ENCODE peak calls at places on chromosome 5, in six cellular contexts. T is esophagus squamous epithelium, I is A549, O is spleen, N is uterus, L is IMR-90. Y is an unnamed sample.
A peak's percentile ranks its signal among the peaks of the same experiment; 100 is the strongest.

GRCh38 chr5:16593013-16593412 is 23.8 kb downstream of the RETREG1 start:
- DNase-seq in T (no peak), I (no peak), O (no peak), N (no peak), L (no peak), Y (no peak)

GRCh38 chr5:146680846-146681585 is 165.0 kb upstream of the GPR151 start:
- DNase-seq in T (no peak), I (no peak), O (no peak), N (no peak), L (no peak), Y (no peak)

GRCh38 chr5:113508756-113509155 is 4.7 kb upstream of the YTHDC2 start:
- DNase-seq in T (no peak), I (no peak), O (no peak), N (no peak), L (no peak), Y (no peak)

GRCh38 chr5:42317575-42317974 is 105.7 kb upstream of the GHR start:
- DNase-seq in T (no peak), I (no peak), O (no peak), N (no peak), L (no peak), Y (no peak)

GRCh38 chr5:73365301-73365853 is 83.2 kb downstream of the FOXD1 start:
- DNase-seq in T (no peak), I (peak; percentile 25), O (no peak), N (no peak), L (peak; percentile 96), Y (no peak)

GRCh38 chr5:43422143-43422542 is 10.0 kb upstream of the CCL28 start:
- DNase-seq in T (no peak), I (no peak), O (no peak), N (no peak), L (peak; percentile 12), Y (peak; percentile 49)

GRCh38 chr5:61659221-61659696 is 327.2 kb downstream of the ZSWIM6 start:
- DNase-seq in T (no peak), I (no peak), O (no peak), N (no peak), L (no peak), Y (no peak)

GRCh38 chr5:125349432-125349831 is 603.0 kb upstream of the ZNF608 start:
- DNase-seq in T (no peak), I (no peak), O (no peak), N (no peak), L (peak; percentile 16), Y (no peak)

GRCh38 chr5:105931782-105932489 is 1738.8 kb downstream of the EFNA5 start:
- DNase-seq in T (no peak), I (no peak), O (no peak), N (no peak), L (peak; percentile 73), Y (no peak)

GRCh38 chr5:116766470-116766947 is 191.9 kb upstream of the SEMA6A start:
- DNase-seq in T (no peak), I (peak; percentile 40), O (no peak), N (peak; percentile 29), L (no peak), Y (no peak)

GRCh38 chr5:14353661-14354474 is 210.7 kb downstream of the TRIO start:
- DNase-seq in T (no peak), I (no peak), O (no peak), N (no peak), L (no peak), Y (no peak)

GRCh38 chr5:160198886-160199409 is 30.4 kb upstream of the FABP6 start:
- DNase-seq in T (no peak), I (no peak), O (no peak), N (no peak), L (no peak), Y (no peak)

GRCh38 chr5:178338750-178339144 is 106.1 kb upstream of the PHYKPL start:
- DNase-seq in T (no peak), I (no peak), O (no peak), N (no peak), L (no peak), Y (peak; percentile 58)

GRCh38 chr5:35651002-35651756 is 33.5 kb downstream of the SPEF2 start:
- DNase-seq in T (no peak), I (peak; percentile 5), O (no peak), N (no peak), L (peak; percentile 57), Y (peak; percentile 14)

GRCh38 chr5:24773241-24773640 is 128.5 kb upstream of the CDH10 start:
- DNase-seq in T (no peak), I (no peak), O (no peak), N (no peak), L (no peak), Y (no peak)

DNA sequence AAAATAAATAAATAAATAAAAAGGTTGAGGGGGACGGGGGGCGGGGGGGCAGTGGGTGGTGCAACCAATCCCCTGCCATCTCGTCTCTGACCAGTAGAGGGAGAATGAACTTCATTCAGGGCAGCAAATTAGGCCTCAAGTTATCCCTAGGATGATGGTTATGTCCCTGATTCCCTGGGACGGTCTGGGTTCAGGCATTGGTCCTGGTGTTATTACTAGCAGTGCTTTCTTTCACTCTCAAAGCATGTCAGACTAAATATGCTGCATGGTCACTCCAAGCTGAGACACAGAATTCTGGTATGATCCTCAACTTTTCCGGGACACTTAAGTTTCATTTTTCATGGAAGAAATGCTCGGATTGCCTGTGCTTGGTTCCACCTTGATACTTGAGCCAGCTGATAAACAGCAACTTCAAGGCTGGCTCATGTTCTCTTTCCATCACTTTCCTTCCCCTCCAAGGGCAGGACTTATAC is 59.4 kb downstream of the DAP start:
- DNase-seq in T (no peak), I (peak; percentile 46), O (no peak), N (no peak), L (peak; percentile 71), Y (peak; percentile 39)
- H3K27ac ChIP-seq in T (no peak overlapping the region), I (no peak overlapping the region), O (no peak overlapping the region), N (peak overlapping the region; percentile 10), L (peak overlapping the region; percentile 44), Y (no peak overlapping the region)

DNA sequence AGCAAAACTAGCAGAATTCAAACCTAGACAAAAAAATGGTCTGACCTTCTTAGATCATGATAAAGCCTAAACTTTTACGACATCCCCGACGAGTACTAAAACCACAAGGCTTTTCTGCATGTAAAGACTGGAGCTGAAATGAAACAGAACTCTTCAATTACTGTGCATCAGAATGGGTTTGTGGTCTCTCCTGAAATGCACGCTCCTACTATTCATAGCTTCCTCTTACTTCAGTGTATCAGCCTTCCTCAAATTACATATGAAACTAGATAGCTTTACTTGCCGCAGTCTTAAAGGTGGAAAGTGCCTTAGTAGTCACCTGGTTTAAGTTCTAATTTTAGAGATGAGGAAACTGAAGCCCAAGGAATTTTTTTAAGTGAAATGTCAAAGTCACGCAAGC is 24.6 kb upstream of the MED10 start:
- DNase-seq in T (no peak), I (no peak), O (no peak), N (no peak), L (no peak), Y (no peak)
- TF ChIP-seq POLR2A in T (no peak), I (no peak), O (no peak), N (no peak), L (no peak), Y (no peak)

GRCh38 chr5:54860321-54860720 is 125.1 kb downstream of the ESM1 start:
- DNase-seq in T (no peak), I (no peak), O (no peak), N (no peak), L (no peak), Y (no peak)

GRCh38 chr5:54859321-54859720 is 126.1 kb downstream of the ESM1 start:
- DNase-seq in T (no peak), I (no peak), O (no peak), N (no peak), L (no peak), Y (no peak)

GRCh38 chr5:54862036-54862435 is 123.4 kb downstream of the ESM1 start:
- DNase-seq in T (no peak), I (no peak), O (no peak), N (no peak), L (peak; percentile 17), Y (no peak)

GRCh38 chr5:54861212-54861894 is 124.0 kb downstream of the ESM1 start:
- DNase-seq in T (no peak), I (no peak), O (no peak), N (no peak), L (peak; percentile 67), Y (no peak)
- H3K4me3 ChIP-seq in T (no peak overlapping the region), I (no peak overlapping the region), O (no peak overlapping the region), N (no peak overlapping the region), L (no peak overlapping the region), Y (no peak overlapping the region)

GRCh38 chr5:166768536-166768935 is 1522.9 kb upstream of the WWC1 start:
- DNase-seq in T (no peak), I (no peak), O (no peak), N (no peak), L (no peak), Y (no peak)
- H3K27ac ChIP-seq in T (no peak overlapping the region), I (no peak overlapping the region), O (no peak overlapping the region), N (no peak overlapping the region), L (no peak overlapping the region), Y (no peak overlapping the region)

GRCh38 chr5:10301842-10302610 is 5.7 kb downstream of the CMBL start:
- DNase-seq in T (no peak), I (peak; percentile 48), O (peak; percentile 86), N (peak; percentile 34), L (no peak), Y (peak; percentile 91)
- TF ChIP-seq POLR2A in T (no peak), I (no peak), O (no peak), N (no peak), L (no peak), Y (no peak)

GRCh38 chr5:150490754-150491153 is 17.2 kb upstream of the NDST1 start:
- DNase-seq in T (no peak), I (no peak), O (no peak), N (no peak), L (peak; percentile 67), Y (no peak)

GRCh38 chr5:150490296-150490669 is 17.6 kb upstream of the NDST1 start:
- DNase-seq in T (no peak), I (no peak), O (no peak), N (no peak), L (no peak), Y (no peak)

GRCh38 chr5:150489358-150490295 is 18.3 kb upstream of the NDST1 start:
- DNase-seq in T (no peak), I (no peak), O (peak; percentile 89), N (no peak), L (peak; percentile 71), Y (no peak)

GRCh38 chr5:150487199-150488061 is 20.5 kb upstream of the NDST1 start:
- DNase-seq in T (no peak), I (peak; percentile 54), O (peak; percentile 81), N (no peak), L (peak; percentile 34), Y (peak; percentile 31)

GRCh38 chr5:150488519-150489357 is 19.2 kb upstream of the NDST1 start:
- DNase-seq in T (no peak), I (no peak), O (no peak), N (peak; percentile 81), L (peak; percentile 59), Y (peak; percentile 26)
- H3K4me3 ChIP-seq in T (peak overlapping the region; percentile 92), I (no peak overlapping the region), O (peak overlapping the region; percentile 76), N (no peak overlapping the region), L (peak overlapping the region; percentile 3), Y (no peak overlapping the region)

GRCh38 chr5:139524932-139525585 is 36.1 kb upstream of the UBE2D2 start:
- DNase-seq in T (no peak), I (no peak), O (peak; percentile 6), N (no peak), L (no peak), Y (no peak)
- H3K27ac ChIP-seq in T (no peak overlapping the region), I (no peak overlapping the region), O (peak overlapping the region; percentile 61), N (no peak overlapping the region), L (no peak overlapping the region), Y (peak overlapping the region; percentile 18)

GRCh38 chr5:134466241-134467069 is 54.8 kb upstream of the CDKN2AIPNL start:
- DNase-seq in T (peak; percentile 67), I (peak; percentile 90), O (peak; percentile 96), N (peak; percentile 95), L (peak; percentile 55), Y (peak; percentile 97)
- TF ChIP-seq POLR2A in T (no peak), I (peak; percentile 24), O (no peak), N (peak; percentile 12), L (no peak), Y (no peak)

Y was measured in prostate gland.